ENCODE peak calls at places on chromosomes 12 and 14, in four cellular contexts. N is Peyer's patch, H is astrocyte of the cerebellum, P is T-helper 2 cell. G is an unnamed sample.

GRCh38 chr14:55388160-55388559 is 23.5 kb downstream of the ATG14 start:
- DNase-seq in N (no peak), H (peak; percentile 6), P (no peak), G (no peak)

GRCh38 chr12:76346798-76347420 is 1.3 kb downstream of the BBS10 start:
- DNase-seq in N (no peak), H (peak; percentile 47), P (no peak), G (no peak)

GRCh38 chr12:51399893-51400292 is 8.7 kb upstream of the GALNT6 start:
- DNase-seq in N (peak; percentile 81), H (no peak), P (no peak), G (peak; percentile 20)

GRCh38 chr12:24227550-24227949 is 278.1 kb upstream of the SOX5 start:
- DNase-seq in N (no peak), H (no peak), P (no peak), G (no peak)

GRCh38 chr14:67837011-67837624 is 17.5 kb downstream of the RAD51B start:
- DNase-seq in N (no peak), H (peak; percentile 82), P (peak; percentile 49), G (no peak)

GRCh38 chr14:91774138-91775096 is 42.5 kb upstream of the CATSPERB start:
- DNase-seq in N (no peak), H (no peak), P (no peak), G (no peak)

GRCh38 chr12:26100966-26101744 is 23.7 kb downstream of the BHLHE41 start:
- DNase-seq in N (no peak), H (no peak), P (no peak), G (no peak)

GRCh38 chr12:76882367-76882766 is 3.5 kb upstream of the CSRP2 start:
- DNase-seq in N (no peak), H (no peak), P (no peak), G (no peak)

G was measured in H9.